ENCODE peak calls at places on chromosomes 2 and 18, in nine cellular contexts. R is body of pancreas; M is CD8-positive, alpha-beta T cell; N is neuronal stem cell; E is CD8-positive, alpha-beta memory T cell; D is tibial nerve; S is colonic mucosa; K is neural progenitor cell; I is aorta. F is an unnamed sample.

GRCh38 chr18:61503688-61504087 is 170.5 kb downstream of the CDH20 start:
- DNase-seq in I (no peak), D (no peak), S (no peak), N (no peak), R (no peak), E (no peak), K (no peak), M (no peak), F (no peak)

GRCh38 chr2:130763405-130763804 is 8.1 kb downstream of the AMER3 start:
- DNase-seq in M (no peak), D (no peak), I (no peak), N (no peak), R (no peak), S (no peak), E (no peak), K (no peak), F (no peak)

GRCh38 chr2:2057125-2057721 is 273.9 kb downstream of the MYT1L start:
- DNase-seq in K (no peak), I (peak), M (peak), E (peak), D (peak), R (peak), S (peak), N (no peak), F (no peak)

GRCh38 chr2:133836691-133837090 is 268.4 kb upstream of the NCKAP5 start:
- DNase-seq in D (no peak), I (no peak), M (no peak), K (no peak), E (no peak), S (no peak), R (no peak), N (no peak), F (no peak)

GRCh38 chr18:46104128-46104911 is at the start of gene HAUS1:
- DNase-seq in S (peak), K (peak), D (peak), R (peak), M (peak), I (peak), N (peak), E (peak), F (peak)

GRCh38 chr2:70768585-70769085 is 635 bp upstream of the ADD2 start:
- DNase-seq in R (no peak), M (no peak), E (no peak), K (no peak), N (no peak), D (no peak), I (no peak), S (no peak), F (no peak)

GRCh38 chr2:45256867-45257641 is 247.8 kb upstream of the SIX2 start:
- DNase-seq in N (no peak), S (no peak), M (no peak), I (no peak), E (no peak), R (no peak), K (peak), D (no peak), F (no peak)

GRCh38 chr2:104853401-104853925 is 452 bp upstream of the POU3F3 start:
- DNase-seq in E (no peak), M (no peak), D (no peak), S (no peak), R (no peak), K (no peak), I (no peak), N (no peak), F (no peak)

GRCh38 chr2:42086500-42086953 is 38.7 kb downstream of the PKDCC start:
- DNase-seq in R (peak), S (peak), D (peak), M (no peak), K (peak), N (peak), E (no peak), I (no peak), F (no peak)

GRCh38 chr2:174716785-174717184 is 47.5 kb downstream of the CHRNA1 start:
- DNase-seq in E (peak), R (no peak), K (no peak), N (no peak), I (no peak), D (no peak), M (no peak), S (no peak), F (no peak)

GRCh38 chr2:11758639-11759038 is 12.2 kb downstream of the LPIN1 start:
- DNase-seq in D (no peak), I (no peak), K (no peak), N (no peak), M (no peak), R (no peak), E (no peak), S (no peak), F (no peak)

GRCh38 chr2:100731535-100731981 is 88.4 kb upstream of the NPAS2 start:
- DNase-seq in K (no peak), S (no peak), R (no peak), D (no peak), N (no peak), M (no peak), I (no peak), E (no peak), F (no peak)

GRCh38 chr2:112920923-112921532 is 10.1 kb downstream of the IL37 start:
- DNase-seq in D (no peak), S (no peak), M (no peak), K (no peak), I (no peak), N (no peak), E (no peak), R (no peak), F (no peak)

GRCh38 chr2:156399224-156399949 is 36.8 kb upstream of the GPD2 start:
- DNase-seq in R (peak), D (peak), S (peak), K (no peak), N (no peak), M (no peak), E (peak), I (no peak), F (no peak)

GRCh38 chr2:7930800-7931635 is 750.8 kb upstream of the ID2 start:
- DNase-seq in E (no peak), N (no peak), D (no peak), K (no peak), M (no peak), S (no peak), R (peak), I (no peak), F (no peak)

GRCh38 chr18:69658137-69658536 is 257.4 kb downstream of the DOK6 start:
- DNase-seq in I (no peak), N (no peak), K (no peak), S (no peak), R (no peak), E (no peak), D (no peak), M (no peak), F (no peak)

GRCh38 chr2:213696427-213696826 is 412.2 kb downstream of the SPAG16 start:
- DNase-seq in E (no peak), M (no peak), S (no peak), K (no peak), R (no peak), N (no peak), D (no peak), I (no peak), F (no peak)

GRCh38 chr18:31952223-31952622 is 9.3 kb upstream of the TRAPPC8 start:
- DNase-seq in S (no peak), K (no peak), D (no peak), E (no peak), R (no peak), I (no peak), M (no peak), N (no peak), F (no peak)

GRCh38 chr18:63823516-63824219 is 48.5 kb downstream of the SERPINB7 start:
- DNase-seq in D (peak), I (no peak), N (no peak), M (no peak), E (no peak), R (peak), S (peak), K (peak), F (no peak)

GRCh38 chr2:168988755-168989154 is 42.4 kb downstream of the ABCB11 start:
- DNase-seq in M (no peak), N (no peak), S (no peak), R (no peak), D (no peak), I (no peak), K (no peak), E (no peak), F (no peak)

GRCh38 chr2:241508510-241509407 is at the start of gene STK25:
- DNase-seq in N (peak), R (peak), K (peak), S (peak), E (peak), I (peak), D (peak), M (peak), F (peak)

GRCh38 chr2:9232886-9233285 is 26.3 kb downstream of the ASAP2 start:
- DNase-seq in E (no peak), K (no peak), I (no peak), D (no peak), R (no peak), N (no peak), S (no peak), M (no peak), F (no peak)

GRCh38 chr2:106026271-106027190 is 167.6 kb downstream of the UXS1 start:
- DNase-seq in N (no peak), K (no peak), I (no peak), D (no peak), M (no peak), E (no peak), S (no peak), R (no peak), F (no peak)

GRCh38 chr2:142944264-142944663 is 66.8 kb downstream of the KYNU start:
- DNase-seq in K (no peak), E (no peak), I (no peak), M (no peak), D (no peak), S (no peak), R (no peak), N (no peak), F (no peak)

GRCh38 chr2:191597186-191597751 is 80.7 kb upstream of the NABP1 start:
- DNase-seq in M (no peak), D (no peak), R (no peak), S (no peak), E (no peak), I (no peak), N (no peak), K (no peak), F (no peak)

GRCh38 chr18:8499810-8500663 is 109.2 kb upstream of the RAB12 start:
- DNase-seq in M (no peak), S (no peak), D (no peak), I (no peak), N (no peak), E (no peak), R (peak), K (no peak), F (peak)

GRCh38 chr2:238069021-238069709 is 8.4 kb downstream of the SCLY start:
- DNase-seq in N (no peak), D (no peak), M (no peak), K (no peak), R (peak), S (no peak), E (peak), I (no peak), F (no peak)

GRCh38 chr18:78129260-78129659 is 850.4 kb upstream of the SALL3 start:
- DNase-seq in I (no peak), N (no peak), R (no peak), D (no peak), K (no peak), S (peak), M (no peak), E (no peak), F (no peak)

GRCh38 chr2:27050996-27051901 is at the start of gene AGBL5:
- DNase-seq in R (peak), K (peak), I (peak), S (peak), D (peak), E (peak), N (peak), M (peak), F (peak)
- H3K4me3 ChIP-seq in R (peak), K (peak), I (peak), S (peak), D (peak), E (peak), N (peak), M (peak), F (peak)

DNA sequence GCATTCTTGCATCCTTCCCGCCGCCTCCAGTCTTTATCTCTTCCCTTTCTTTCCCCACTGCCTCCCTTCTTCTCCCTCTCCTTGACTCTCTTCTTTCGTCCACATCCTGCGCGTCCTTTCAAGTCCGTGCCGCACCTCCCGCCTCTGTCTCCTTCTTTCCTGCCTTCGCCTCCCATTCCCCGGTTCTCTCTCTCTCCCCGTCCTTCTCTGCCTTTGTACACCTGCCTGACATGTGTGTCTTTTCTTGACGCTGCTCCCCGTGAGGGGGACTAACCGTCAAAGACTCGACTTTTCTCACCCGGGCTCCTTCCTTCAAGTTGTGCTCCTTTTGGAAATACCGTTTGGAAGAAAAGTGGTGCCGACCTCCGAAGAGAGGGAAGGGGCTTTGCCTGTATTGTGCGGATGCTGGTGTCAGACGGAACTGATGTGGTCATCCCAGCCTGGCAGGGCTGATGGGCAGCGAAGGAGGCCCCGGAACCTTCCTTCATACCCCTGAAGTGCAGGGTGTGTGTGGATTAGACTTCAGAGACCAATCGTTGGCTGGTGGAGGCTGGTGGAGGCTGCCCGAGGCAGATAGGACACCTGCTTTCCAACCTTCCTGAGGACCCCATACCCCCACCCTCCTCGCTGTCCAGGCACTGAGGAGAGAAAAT is 898 bp downstream of the TMEM178A start:
- DNase-seq in M (no peak), D (no peak), R (no peak), S (no peak), E (no peak), I (no peak), N (no peak), K (peak), F (no peak)
- H3K4me3 ChIP-seq in M (no peak), D (peak), R (no peak), S (peak), E (no peak), I (peak), N (peak), K (peak), F (peak)

GRCh38 chr2:172943563-172943962 is 132.1 kb upstream of the MAP3K20 start:
- DNase-seq in I (no peak), R (no peak), N (no peak), K (no peak), S (no peak), D (no peak), M (no peak), E (peak), F (no peak)
- H3K4me3 ChIP-seq in I (no peak), R (no peak), N (no peak), K (no peak), S (no peak), D (no peak), M (no peak), E (peak), F (no peak)

GRCh38 chr18:55589625-55590291 is 1.8 kb upstream of the TCF4 start:
- DNase-seq in I (peak), D (peak), K (peak), R (peak), N (peak), E (peak), S (peak), M (peak), F (peak)
- H3K4me3 ChIP-seq in I (peak), D (peak), K (peak), R (peak), N (peak), E (no peak), S (peak), M (peak), F (peak)

GRCh38 chr2:47455411-47455810 is 52.5 kb downstream of the MSH2 start:
- DNase-seq in E (no peak), K (no peak), S (no peak), N (no peak), I (no peak), D (no peak), R (no peak), M (no peak), F (no peak)
- H3K4me3 ChIP-seq in E (no peak), K (no peak), S (no peak), N (no peak), I (no peak), D (no peak), R (no peak), M (no peak), F (no peak)

GRCh38 chr2:178865537-178865936 is 58.3 kb upstream of the TTN start:
- DNase-seq in D (no peak), R (peak), N (no peak), E (no peak), S (no peak), M (no peak), I (no peak), K (no peak), F (no peak)
- H3K4me3 ChIP-seq in D (no peak), R (no peak), N (no peak), E (no peak), S (no peak), M (no peak), I (no peak), K (no peak), F (no peak)